ENCODE peak calls at places on chromosomes 2 and 18, in seven cellular contexts. B, M, Q, R, C, J and Y are unnamed samples.

GRCh38 chr2:127226520-127227263 is 6.6 kb upstream of the CYP27C1 start:
- DNase-seq in B (peak), M (peak), Q (no peak), R (no peak), C (peak), J (peak), Y (no peak)

GRCh38 chr18:7725473-7725872 is 158.4 kb downstream of the PTPRM start:
- DNase-seq in B (no peak), M (no peak), Q (no peak), R (no peak), C (no peak), J (no peak), Y (no peak)

GRCh38 chr2:84556190-84556589 is 39.9 kb downstream of the DNAH6 start:
- DNase-seq in B (peak), M (no peak), Q (no peak), R (no peak), C (no peak), J (no peak), Y (no peak)

GRCh38 chr2:219687266-219687665 is 59.8 kb downstream of the SLC4A3 start:
- DNase-seq in B (no peak), M (no peak), Q (no peak), R (no peak), C (peak), J (no peak), Y (no peak)

GRCh38 chr18:24831871-24832665 is 371.6 kb downstream of the HRH4 start:
- DNase-seq in B (no peak), M (no peak), Q (peak), R (no peak), C (no peak), J (no peak), Y (no peak)

GRCh38 chr18:36350839-36351474 is 53.4 kb downstream of the FHOD3 start:
- DNase-seq in B (no peak), M (no peak), Q (no peak), R (no peak), C (no peak), J (no peak), Y (no peak)

GRCh38 chr2:197276156-197276555 is 34.4 kb downstream of the ANKRD44 start:
- DNase-seq in B (no peak), M (no peak), Q (no peak), R (no peak), C (no peak), J (no peak), Y (no peak)

GRCh38 chr2:38712413-38712812 is 38.7 kb downstream of the SRSF7 start:
- DNase-seq in B (no peak), M (no peak), Q (no peak), R (no peak), C (no peak), J (no peak), Y (no peak)

GRCh38 chr2:240213226-240213475 is 72.7 kb upstream of the OTOS start:
- DNase-seq in B (no peak), M (peak), Q (no peak), R (no peak), C (no peak), J (no peak), Y (no peak)

GRCh38 chr2:88170472-88170892 is 336 bp downstream of the THNSL2 start:
- DNase-seq in B (peak), M (no peak), Q (no peak), R (no peak), C (no peak), J (no peak), Y (no peak)

GRCh38 chr18:69222089-69222488 is 178.6 kb upstream of the DOK6 start:
- DNase-seq in B (no peak), M (no peak), Q (no peak), R (no peak), C (no peak), J (no peak), Y (no peak)

GRCh38 chr2:145344076-145344724 is 824.3 kb upstream of the ZEB2 start:
- DNase-seq in B (no peak), M (no peak), Q (no peak), R (no peak), C (no peak), J (no peak), Y (no peak)

GRCh38 chr18:34637094-34637801 is 72.8 kb upstream of the DTNA start:
- DNase-seq in B (no peak), M (no peak), Q (no peak), R (no peak), C (no peak), J (no peak), Y (no peak)

GRCh38 chr2:149871091-149871885 is 283.7 kb upstream of the MMADHC start:
- DNase-seq in B (no peak), M (no peak), Q (no peak), R (no peak), C (no peak), J (no peak), Y (no peak)

GRCh38 chr2:178513876-178514275 is 33.6 kb downstream of the PLEKHA3 start:
- DNase-seq in B (peak), M (no peak), Q (no peak), R (no peak), C (peak), J (no peak), Y (no peak)

GRCh38 chr2:109242222-109242653 is 113.2 kb downstream of the SH3RF3 start:
- DNase-seq in B (peak), M (peak), Q (no peak), R (peak), C (no peak), J (no peak), Y (no peak)

GRCh38 chr2:165114345-165114943 is 89.4 kb downstream of the SCN3A start:
- DNase-seq in B (peak), M (no peak), Q (no peak), R (no peak), C (peak), J (no peak), Y (no peak)

GRCh38 chr2:120678251-120678650 is 57.4 kb upstream of the GLI2 start:
- DNase-seq in B (no peak), M (no peak), Q (no peak), R (no peak), C (peak), J (no peak), Y (peak)

GRCh38 chr2:42827647-42828486 is 35.5 kb upstream of the HAAO start:
- DNase-seq in B (peak), M (peak), Q (peak), R (peak), C (peak), J (peak), Y (peak)

GRCh38 chr18:79517322-79517721 is 121.6 kb downstream of the NFATC1 start:
- DNase-seq in B (no peak), M (peak), Q (no peak), R (no peak), C (no peak), J (no peak), Y (no peak)

GRCh38 chr2:64888591-64889309 is 100.4 kb upstream of the SLC1A4 start:
- DNase-seq in B (peak), M (peak), Q (peak), R (no peak), C (peak), J (peak), Y (no peak)

GRCh38 chr2:240213476-240214391 is 73.3 kb upstream of the OTOS start:
- DNase-seq in B (no peak), M (peak), Q (no peak), R (no peak), C (no peak), J (no peak), Y (peak)

GRCh38 chr2:158325031-158325781 is 131.3 kb downstream of the CCDC148 start:
- DNase-seq in B (no peak), M (no peak), Q (no peak), R (no peak), C (no peak), J (no peak), Y (no peak)

GRCh38 chr18:2337552-2338141 is 233.7 kb downstream of the METTL4 start:
- DNase-seq in B (peak), M (peak), Q (no peak), R (no peak), C (peak), J (peak), Y (no peak)

GRCh38 chr2:3643371-3644245 is 14.4 kb upstream of the ALLC start:
- DNase-seq in B (no peak), M (peak), Q (no peak), R (no peak), C (no peak), J (no peak), Y (no peak)

GRCh38 chr2:98012561-98012979 is 16.8 kb upstream of the TMEM131 start:
- DNase-seq in B (no peak), M (no peak), Q (no peak), R (no peak), C (no peak), J (no peak), Y (peak)

GRCh38 chr2:177710003-177710411 is 317.4 kb downstream of the AGPS start:
- DNase-seq in B (no peak), M (no peak), Q (no peak), R (no peak), C (no peak), J (no peak), Y (no peak)

GRCh38 chr2:50719837-50720694 is 311.9 kb downstream of the NRXN1 start:
- DNase-seq in B (no peak), M (peak), Q (peak), R (no peak), C (no peak), J (no peak), Y (no peak)
- TF ChIP-seq CTCF in B (no peak), M (no peak), Q (no peak), R (no peak), C (no peak), J (no peak), Y (no peak)

DNA sequence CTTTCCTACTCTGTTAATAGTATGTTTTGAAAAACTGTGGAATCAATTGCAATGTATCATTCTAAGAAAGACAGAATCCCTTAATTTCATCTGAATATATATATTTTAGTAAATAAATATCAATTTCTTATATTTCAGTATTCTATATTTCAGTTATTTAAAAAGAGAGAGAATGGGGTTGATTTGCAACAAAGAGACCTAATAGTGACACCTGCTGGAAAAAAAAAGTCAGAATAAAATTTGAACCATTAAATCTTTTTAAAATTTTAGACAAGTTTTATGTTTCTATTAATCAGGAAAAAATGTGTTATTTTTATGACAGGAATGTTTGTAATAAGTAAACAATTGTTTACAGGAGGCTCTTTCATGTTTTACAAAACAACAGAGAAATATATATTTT is 20.7 kb upstream of the CCNT2 start:
- DNase-seq in B (peak), M (no peak), Q (no peak), R (no peak), C (peak), J (no peak), Y (no peak)
- TF ChIP-seq CTCF in B (peak), M (peak), Q (peak), R (peak), C (peak), J (peak), Y (peak)

GRCh38 chr18:13437034-13437433 is 218.5 kb downstream of the LDLRAD4 start:
- DNase-seq in B (no peak), M (no peak), Q (no peak), R (no peak), C (no peak), J (no peak), Y (no peak)
- TF ChIP-seq CTCF in B (no peak), M (no peak), Q (no peak), R (no peak), C (no peak), J (no peak), Y (no peak)

GRCh38 chr2:15122915-15123314 is 438.2 kb downstream of the NBAS start:
- DNase-seq in B (peak), M (no peak), Q (no peak), R (no peak), C (no peak), J (no peak), Y (no peak)

GRCh38 chr2:15127251-15127650 is 433.9 kb downstream of the NBAS start:
- DNase-seq in B (no peak), M (no peak), Q (no peak), R (no peak), C (no peak), J (no peak), Y (no peak)

GRCh38 chr2:15128846-15129245 is 432.3 kb downstream of the NBAS start:
- DNase-seq in B (no peak), M (no peak), Q (no peak), R (no peak), C (no peak), J (no peak), Y (no peak)

GRCh38 chr2:15127876-15128275 is 433.3 kb downstream of the NBAS start:
- DNase-seq in B (no peak), M (no peak), Q (no peak), R (no peak), C (no peak), J (no peak), Y (no peak)

DNA sequence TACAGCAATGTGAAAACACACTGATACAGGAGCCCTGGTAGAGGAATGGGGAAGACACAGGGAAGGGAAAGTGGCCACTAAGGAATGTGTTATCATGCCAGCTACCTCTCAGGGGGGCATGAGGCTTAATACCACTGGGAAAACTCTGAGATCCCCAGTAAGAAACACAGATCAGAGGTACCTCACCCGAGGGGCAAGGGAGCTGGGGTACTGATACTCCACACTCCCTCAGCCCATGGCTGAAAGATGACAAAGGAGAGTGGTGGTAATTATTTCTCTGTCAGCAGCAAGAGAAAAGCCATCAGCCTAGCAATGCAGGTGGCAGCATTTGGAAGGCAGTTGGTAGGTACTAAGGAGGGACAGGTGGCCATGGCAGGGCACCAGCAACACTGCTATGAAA is 434.8 kb downstream of the NBAS start:
- DNase-seq in B (no peak), M (no peak), Q (no peak), R (no peak), C (no peak), J (no peak), Y (no peak)
- TF ChIP-seq CTCF in B (no peak), M (no peak), Q (no peak), R (no peak), C (no peak), J (no peak), Y (no peak)

DNA sequence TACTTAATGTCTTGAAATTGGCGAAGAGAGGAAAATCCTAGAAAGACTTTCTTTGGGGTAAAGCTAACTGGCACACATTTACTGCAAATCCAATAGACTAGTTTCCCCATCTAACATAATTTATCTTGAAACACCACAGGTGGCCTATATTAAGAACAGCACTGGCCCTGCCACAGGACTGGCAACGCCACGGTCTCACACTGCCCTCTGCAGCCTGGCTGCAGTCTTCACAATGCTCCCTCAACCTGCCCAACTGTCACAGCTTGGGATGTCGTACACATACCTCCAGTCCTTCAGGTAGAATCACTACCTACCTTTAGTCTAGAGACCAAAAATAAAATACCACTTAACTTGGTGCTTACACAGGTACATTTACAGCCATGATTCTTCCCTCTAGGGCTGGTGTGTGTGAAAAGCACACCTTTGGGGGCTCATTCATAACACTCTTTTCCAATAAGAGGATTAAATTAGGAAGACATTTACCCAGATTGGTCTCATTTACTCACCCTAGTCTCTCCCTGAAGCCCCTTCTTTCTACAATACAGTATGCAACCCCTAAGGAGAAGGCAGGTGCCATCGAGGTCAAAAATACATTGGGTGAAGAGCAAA is 222.2 kb downstream of the C1D start:
- DNase-seq in B (peak), M (peak), Q (peak), R (no peak), C (peak), J (peak), Y (no peak)
- TF ChIP-seq CTCF in B (peak), M (peak), Q (peak), R (peak), C (peak), J (peak), Y (no peak)

GRCh38 chr18:6575908-6576307 is 153.6 kb upstream of the ARHGAP28 start:
- DNase-seq in B (no peak), M (no peak), Q (no peak), R (no peak), C (no peak), J (no peak), Y (no peak)
- TF ChIP-seq CTCF in B (no peak), M (no peak), Q (no peak), R (no peak), C (no peak), J (no peak), Y (no peak)

GRCh38 chr2:11773747-11774536 is 27.5 kb downstream of the LPIN1 start:
- DNase-seq in B (no peak), M (no peak), Q (no peak), R (no peak), C (no peak), J (no peak), Y (no peak)
- TF ChIP-seq CTCF in B (no peak), M (no peak), Q (no peak), R (no peak), C (no peak), J (no peak), Y (no peak)

GRCh38 chr2:44920751-44921150 is 20.8 kb upstream of the SIX3 start:
- DNase-seq in B (no peak), M (no peak), Q (no peak), R (no peak), C (no peak), J (no peak), Y (no peak)
- TF ChIP-seq CTCF in B (no peak), M (no peak), Q (peak), R (no peak), C (peak), J (no peak), Y (no peak)